ENCODE peak calls at places on chromosomes 2 and 18, in six cellular contexts. G, N, D, W, R and T are unnamed samples.

GRCh38 chr2:17719562-17720371 is 33.8 kb downstream of the SMC6 start:
- DNase-seq in G (no peak), N (no peak), D (no peak), W (no peak), R (peak; percentile 27), T (no peak)

GRCh38 chr2:119008108-119008507 is 66.1 kb downstream of the MARCO start:
- DNase-seq in G (no peak), N (no peak), D (no peak), W (no peak), R (no peak), T (no peak)

GRCh38 chr2:203404996-203405395 is 76.8 kb downstream of the ABI2 start:
- DNase-seq in G (no peak), N (no peak), D (no peak), W (no peak), R (peak; percentile 73), T (no peak)

GRCh38 chr2:54669677-54670484 is 53.6 kb upstream of the EML6 start:
- DNase-seq in G (peak; percentile 49), N (peak; percentile 87), D (no peak), W (no peak), R (peak; percentile 76), T (peak; percentile 31)

GRCh38 chr2:239267411-239267941 is 133.3 kb downstream of the HDAC4 start:
- DNase-seq in G (peak; percentile 66), N (no peak), D (no peak), W (peak; percentile 80), R (peak; percentile 80), T (peak; percentile 80)

GRCh38 chr2:120577896-120578295 is 157.8 kb upstream of the GLI2 start:
- DNase-seq in G (no peak), N (no peak), D (no peak), W (no peak), R (no peak), T (no peak)

GRCh38 chr18:79937103-79937860 is 14.2 kb downstream of the SLC66A2 start:
- DNase-seq in G (no peak), N (no peak), D (peak; percentile 8), W (no peak), R (no peak), T (no peak)

GRCh38 chr2:234559609-234560008 is 62.7 kb upstream of the ARL4C start:
- DNase-seq in G (no peak), N (no peak), D (no peak), W (no peak), R (no peak), T (no peak)

GRCh38 chr2:4039999-4040398 is 336.6 kb downstream of the DCDC2C start:
- DNase-seq in G (no peak), N (no peak), D (no peak), W (no peak), R (no peak), T (no peak)

GRCh38 chr18:49486617-49486958 is 446 bp downstream of the C18orf32 start:
- DNase-seq in G (no peak), N (no peak), D (no peak), W (no peak), R (no peak), T (no peak)

GRCh38 chr2:130896813-130897212 is 60.1 kb downstream of the ARHGEF4 start:
- DNase-seq in G (no peak), N (no peak), D (no peak), W (no peak), R (no peak), T (no peak)

GRCh38 chr18:58221060-58221725 is 177.2 kb downstream of the NEDD4L start:
- DNase-seq in G (no peak), N (no peak), D (no peak), W (peak; percentile 84), R (peak; percentile 53), T (peak; percentile 92)

GRCh38 chr2:15939854-15940660 is at the start of gene MYCN:
- DNase-seq in G (no peak), N (no peak), D (no peak), W (peak; percentile 69), R (no peak), T (peak; percentile 11)

GRCh38 chr2:41963661-41964525 is 83.9 kb upstream of the PKDCC start:
- DNase-seq in G (no peak), N (peak; percentile 72), D (peak; percentile 52), W (no peak), R (peak; percentile 26), T (no peak)

GRCh38 chr2:132489150-132489549 is 72.5 kb downstream of the GPR39 start:
- DNase-seq in G (no peak), N (no peak), D (no peak), W (no peak), R (peak; percentile 5), T (peak; percentile 11)

GRCh38 chr2:11872247-11872947 is 126.0 kb downstream of the LPIN1 start:
- DNase-seq in G (no peak), N (no peak), D (no peak), W (no peak), R (peak; percentile 35), T (peak; percentile 10)

GRCh38 chr2:154459286-154459685 is 239.2 kb upstream of the KCNJ3 start:
- DNase-seq in G (no peak), N (no peak), D (no peak), W (no peak), R (no peak), T (no peak)

GRCh38 chr2:18132697-18133096 is 254.2 kb downstream of the KCNS3 start:
- DNase-seq in G (no peak), N (no peak), D (no peak), W (no peak), R (peak; percentile 7), T (peak; percentile 60)

GRCh38 chr2:43105586-43106562 is 120.5 kb downstream of the ZFP36L2 start:
- DNase-seq in G (no peak), N (no peak), D (no peak), W (peak; percentile 40), R (peak; percentile 73), T (peak; percentile 58)

GRCh38 chr2:61287254-61287653 is 125.3 kb downstream of the C2orf74 start:
- DNase-seq in G (no peak), N (no peak), D (no peak), W (no peak), R (no peak), T (no peak)

GRCh38 chr2:232315049-232315922 is 63.3 kb upstream of the ALPP start:
- DNase-seq in G (peak; percentile 85), N (peak; percentile 65), D (no peak), W (peak; percentile 52), R (peak; percentile 30), T (peak; percentile 59)

GRCh38 chr2:144522741-144523605 is 3.1 kb upstream of the ZEB2 start:
- DNase-seq in G (no peak), N (no peak), D (no peak), W (no peak), R (no peak), T (peak; percentile 33)

GRCh38 chr2:6909431-6910385 is 7.5 kb upstream of the RNF144A start:
- DNase-seq in G (no peak), N (no peak), D (no peak), W (no peak), R (no peak), T (peak; percentile 20)

GRCh38 chr2:207688597-207688996 is 22.8 kb upstream of the CCNYL1 start:
- DNase-seq in G (no peak), N (no peak), D (no peak), W (no peak), R (no peak), T (no peak)

GRCh38 chr2:217402622-217403383 is 542.9 kb upstream of the TNP1 start:
- DNase-seq in G (no peak), N (no peak), D (peak; percentile 46), W (no peak), R (no peak), T (no peak)

GRCh38 chr2:235458839-235459273 is 35.0 kb upstream of the AGAP1 start:
- DNase-seq in G (no peak), N (no peak), D (no peak), W (peak; percentile 42), R (peak; percentile 26), T (no peak)

GRCh38 chr2:97702731-97703470 is 10.5 kb upstream of the ZAP70 start:
- DNase-seq in G (no peak), N (no peak), D (no peak), W (peak; percentile 19), R (no peak), T (no peak)

GRCh38 chr2:20050712-20051517 is 513 bp downstream of the LAPTM4A start:
- DNase-seq in G (no peak), N (peak; percentile 74), D (no peak), W (peak; percentile 41), R (peak; percentile 65), T (no peak)

GRCh38 chr2:20052872-20053281 is 1.4 kb upstream of the LAPTM4A start:
- DNase-seq in G (no peak), N (no peak), D (peak; percentile 84), W (peak; percentile 56), R (peak; percentile 83), T (peak; percentile 91)

GRCh38 chr2:20050104-20050711 is 1.2 kb downstream of the LAPTM4A start:
- DNase-seq in G (peak; percentile 42), N (no peak), D (no peak), W (no peak), R (peak; percentile 88), T (no peak)

GRCh38 chr2:20052229-20052871 is 922 bp upstream of the LAPTM4A start:
- DNase-seq in G (no peak), N (no peak), D (no peak), W (no peak), R (peak; percentile 41), T (no peak)

GRCh38 chr2:20051518-20052228 is at the start of gene LAPTM4A:
- DNase-seq in G (peak; percentile 100), N (peak; percentile 99), D (peak; percentile 94), W (peak; percentile 99), R (peak; percentile 100), T (peak; percentile 99)
- TF ChIP-seq CTCF in G (no peak), N (no peak), D (no peak), W (no peak), R (no peak), T (peak; percentile 17)

GRCh38 chr2:134392689-134393476 is 139.0 kb downstream of the MGAT5 start:
- DNase-seq in G (no peak), N (no peak), D (no peak), W (no peak), R (peak; percentile 40), T (no peak)
- TF ChIP-seq CTCF in G (no peak), N (no peak), D (no peak), W (no peak), R (no peak), T (no peak)

DNA sequence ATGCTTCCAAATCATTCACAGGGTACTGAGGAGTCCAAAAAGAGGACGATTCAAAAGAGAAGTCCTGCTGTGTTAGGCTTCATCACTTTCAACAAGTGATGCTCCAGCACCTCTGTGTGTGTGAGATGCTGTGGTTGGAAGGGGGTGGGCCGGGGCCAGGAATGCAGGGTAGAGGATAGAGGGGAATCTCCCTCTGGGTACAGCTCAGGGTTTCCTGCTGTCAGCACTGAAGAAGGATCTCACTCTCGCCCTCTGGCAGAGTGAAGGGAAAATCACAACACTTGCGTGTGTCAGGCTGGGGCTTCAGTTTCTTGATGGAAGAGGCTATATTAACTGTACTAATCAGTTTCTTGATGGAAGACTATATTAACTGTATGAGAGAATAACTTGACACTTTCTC is 18.0 kb upstream of the ZNF407 start:
- DNase-seq in G (no peak), N (no peak), D (no peak), W (no peak), R (no peak), T (no peak)
- TF ChIP-seq CTCF in G (no peak), N (no peak), D (no peak), W (no peak), R (no peak), T (no peak)

DNA sequence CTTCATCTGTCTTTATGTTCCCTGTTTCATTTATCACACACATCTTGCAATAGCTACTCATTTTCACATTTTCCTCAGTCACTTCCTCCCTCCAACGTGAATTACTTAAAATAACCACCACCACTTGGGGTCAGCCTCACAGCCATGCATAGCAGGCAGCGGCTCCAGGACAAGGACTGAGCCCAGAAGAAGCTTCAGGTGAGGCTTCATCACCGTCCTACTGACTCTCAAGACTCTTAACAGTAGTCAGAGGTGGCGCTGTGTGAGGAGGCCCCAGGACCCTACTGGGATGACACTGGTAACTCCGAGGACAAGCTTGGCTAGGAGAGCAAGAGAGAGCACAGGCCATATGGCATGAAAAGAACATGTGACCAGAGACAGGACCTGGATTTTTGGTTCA is 15.5 kb upstream of the ST8SIA5 start:
- DNase-seq in G (no peak), N (no peak), D (no peak), W (no peak), R (no peak), T (no peak)
- TF ChIP-seq CTCF in G (no peak), N (no peak), D (no peak), W (no peak), R (no peak), T (no peak)